ENCODE peak calls at places on chromosome 6, in five cellular contexts. Y is PC-9, L is adrenal gland, P is neural progenitor cell, J is heart right ventricle. E is an unnamed sample.
A peak's percentile ranks its signal among the peaks of the same experiment; 100 is the strongest.

GRCh38 chr6:97437087-97437486 is 154.1 kb upstream of the MMS22L start:
- DNase-seq in L (no peak), J (no peak), P (peak; percentile 54), Y (no peak), E (no peak)

GRCh38 chr6:30882764-30883475 is 1.4 kb upstream of the DDR1 start:
- DNase-seq in P (peak; percentile 82), Y (peak; percentile 61), L (peak; percentile 49), J (no peak), E (peak; percentile 71)

GRCh38 chr6:159099311-159099710 is 54.5 kb upstream of the TAGAP start:
- DNase-seq in Y (no peak), J (no peak), L (no peak), P (no peak), E (peak; percentile 16)

GRCh38 chr6:93021235-93021909 is 398.0 kb downstream of the EPHA7 start:
- DNase-seq in P (no peak), J (no peak), Y (no peak), L (no peak), E (no peak)

GRCh38 chr6:107604549-107604948 is 114.6 kb downstream of the SOBP start:
- DNase-seq in L (no peak), J (no peak), Y (no peak), P (no peak), E (no peak)

GRCh38 chr6:4543596-4543995 is 232.6 kb upstream of the CDYL start:
- DNase-seq in J (no peak), P (no peak), L (no peak), Y (no peak), E (no peak)

GRCh38 chr6:35737413-35738211 is 780 bp downstream of the ARMC12 start:
- DNase-seq in J (no peak), P (no peak), Y (peak; percentile 72), L (no peak), E (no peak)

GRCh38 chr6:166556871-166557322 is 29.6 kb downstream of the RAMACL start:
- DNase-seq in Y (peak; percentile 98), J (peak; percentile 90), L (peak; percentile 71), P (peak; percentile 33), E (peak; percentile 87)

GRCh38 chr6:72865467-72865866 is 243.6 kb downstream of the KCNQ5 start:
- DNase-seq in J (no peak), Y (no peak), L (no peak), P (no peak), E (no peak)

GRCh38 chr6:41503435-41503768 is 42.8 kb upstream of the FOXP4 start:
- DNase-seq in L (no peak), Y (no peak), J (no peak), P (no peak), E (no peak)

GRCh38 chr6:146851837-146852236 is 253.1 kb downstream of the ADGB start:
- DNase-seq in L (no peak), P (no peak), J (no peak), Y (no peak), E (no peak)

GRCh38 chr6:125268765-125269164 is 33.0 kb downstream of the HDDC2 start:
- DNase-seq in L (no peak), P (no peak), J (no peak), Y (no peak), E (no peak)

GRCh38 chr6:47256361-47256760 is 53.3 kb downstream of the TNFRSF21 start:
- DNase-seq in J (no peak), P (no peak), Y (no peak), L (no peak), E (no peak)

GRCh38 chr6:45816674-45817297 is 198.9 kb downstream of the CLIC5 start:
- DNase-seq in Y (no peak), J (no peak), P (no peak), L (no peak), E (no peak)

GRCh38 chr6:93059911-93060310 is 359.4 kb downstream of the EPHA7 start:
- DNase-seq in L (no peak), Y (no peak), P (no peak), J (no peak), E (no peak)

GRCh38 chr6:141580121-141580520 is 552.6 kb upstream of the GJE1 start:
- DNase-seq in L (no peak), Y (no peak), P (no peak), J (no peak), E (no peak)

GRCh38 chr6:141580988-141581387 is 551.7 kb upstream of the GJE1 start:
- DNase-seq in L (no peak), P (no peak), J (no peak), Y (no peak), E (no peak)
- H3K27ac ChIP-seq in L (no peak overlapping the region), P (no peak overlapping the region), J (no peak overlapping the region), Y (no peak overlapping the region), E (no peak overlapping the region)

DNA sequence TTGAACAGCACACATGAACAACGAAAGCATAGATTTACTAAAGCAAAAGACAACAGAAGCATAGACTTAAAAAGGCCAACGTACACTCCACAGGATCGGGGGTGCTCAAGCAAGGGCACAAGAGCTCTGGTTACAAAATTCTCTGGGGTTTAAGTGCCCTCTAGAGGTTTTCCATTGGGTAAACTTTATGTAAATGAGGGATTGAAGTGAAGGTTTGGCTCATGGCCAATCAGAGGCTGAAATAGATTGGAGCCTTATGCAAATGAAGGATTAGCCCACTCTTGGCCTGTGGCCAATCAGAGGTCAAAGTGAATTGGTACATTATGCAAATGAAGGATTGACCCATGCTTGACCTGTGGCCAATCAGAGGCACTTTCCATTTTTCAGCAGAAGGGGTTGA is 245.0 kb downstream of the THBS2 start:
- DNase-seq in P (no peak), J (no peak), L (no peak), Y (no peak), E (no peak)
- TF ChIP-seq CTCF in P (no peak), J (no peak), L (no peak), Y (no peak), E (no peak)

GRCh38 chr6:167669553-167669849 is 157.2 kb upstream of the AFDN start:
- DNase-seq in J (no peak), P (no peak), Y (no peak), L (no peak), E (no peak)

GRCh38 chr6:167668019-167668753 is 158.5 kb upstream of the AFDN start:
- DNase-seq in P (peak; percentile 59), L (no peak), Y (no peak), J (no peak), E (no peak)

GRCh38 chr6:167668754-167669552 is 157.8 kb upstream of the AFDN start:
- DNase-seq in L (no peak), J (no peak), Y (no peak), P (no peak), E (no peak)

GRCh38 chr6:167670938-167671338 is 155.8 kb upstream of the AFDN start:
- DNase-seq in L (no peak), J (no peak), Y (no peak), P (no peak), E (no peak)

DNA sequence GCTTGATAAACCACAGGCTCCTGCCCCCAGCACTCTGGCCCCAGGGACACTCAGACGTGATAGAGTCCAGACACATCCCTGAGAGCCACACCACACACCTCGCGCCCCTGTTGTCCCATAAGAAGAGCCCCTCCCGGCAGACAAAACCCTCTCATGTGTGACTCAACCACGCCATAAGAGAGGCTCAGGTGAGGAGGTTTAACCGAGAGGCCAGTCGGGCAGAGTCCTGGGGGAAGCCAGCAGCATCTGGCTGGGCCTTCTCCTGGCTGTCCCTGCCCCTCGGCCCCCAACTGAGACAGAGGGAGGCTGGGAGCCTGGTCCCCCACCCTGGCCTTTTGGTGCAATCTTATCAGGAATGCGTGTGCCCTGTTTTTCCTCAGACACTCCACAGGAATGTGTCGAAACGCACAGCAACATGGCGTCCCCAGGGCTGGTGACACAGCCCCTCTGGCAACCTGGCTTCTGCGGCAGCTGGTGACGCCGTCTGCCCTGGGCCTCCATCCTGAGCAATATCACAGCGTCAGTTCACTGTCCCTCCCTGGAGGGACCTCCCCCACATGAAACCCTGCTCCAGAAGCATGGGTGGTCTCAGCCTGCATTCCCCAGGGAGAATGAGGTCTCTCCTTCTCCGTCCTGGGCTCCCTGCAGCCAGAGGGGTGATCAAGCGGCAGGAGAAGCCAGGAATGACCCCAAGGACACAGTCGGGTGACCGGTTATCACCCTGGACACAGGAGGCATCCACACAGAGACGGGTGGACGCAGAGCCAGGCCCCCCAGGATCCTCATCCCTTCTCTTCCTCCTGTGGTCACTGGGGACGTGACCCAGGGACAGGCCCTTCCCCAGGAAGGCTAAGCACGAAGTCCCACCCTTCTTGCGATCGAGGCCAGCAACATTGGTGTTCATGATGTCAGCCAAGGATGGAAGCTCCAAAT is 156.6 kb upstream of the AFDN start:
- DNase-seq in Y (no peak), P (no peak), J (peak; percentile 30), L (no peak), E (no peak)
- H3K9me3 ChIP-seq in Y (no peaks in the 10 kb centered on the region), P (no peaks in the 10 kb centered on the region), J (no peaks in the 10 kb centered on the region), L (no peaks in the 10 kb centered on the region), E (no peaks in the 10 kb centered on the region)

GRCh38 chr6:110357298-110357695 is 852 bp downstream of the METTL24 start:
- DNase-seq in P (no peak), J (no peak), L (no peak), Y (no peak), E (no peak)

GRCh38 chr6:110357696-110358535 is at the start of gene METTL24:
- DNase-seq in P (peak; percentile 70), J (no peak), Y (no peak), L (peak; percentile 33), E (no peak)

GRCh38 chr6:110359554-110359953 is 1.4 kb upstream of the METTL24 start:
- DNase-seq in Y (no peak), L (no peak), J (no peak), P (no peak), E (no peak)

GRCh38 chr6:110356778-110357177 is 1.4 kb downstream of the METTL24 start:
- DNase-seq in J (no peak), Y (no peak), L (no peak), P (no peak), E (no peak)

DNA sequence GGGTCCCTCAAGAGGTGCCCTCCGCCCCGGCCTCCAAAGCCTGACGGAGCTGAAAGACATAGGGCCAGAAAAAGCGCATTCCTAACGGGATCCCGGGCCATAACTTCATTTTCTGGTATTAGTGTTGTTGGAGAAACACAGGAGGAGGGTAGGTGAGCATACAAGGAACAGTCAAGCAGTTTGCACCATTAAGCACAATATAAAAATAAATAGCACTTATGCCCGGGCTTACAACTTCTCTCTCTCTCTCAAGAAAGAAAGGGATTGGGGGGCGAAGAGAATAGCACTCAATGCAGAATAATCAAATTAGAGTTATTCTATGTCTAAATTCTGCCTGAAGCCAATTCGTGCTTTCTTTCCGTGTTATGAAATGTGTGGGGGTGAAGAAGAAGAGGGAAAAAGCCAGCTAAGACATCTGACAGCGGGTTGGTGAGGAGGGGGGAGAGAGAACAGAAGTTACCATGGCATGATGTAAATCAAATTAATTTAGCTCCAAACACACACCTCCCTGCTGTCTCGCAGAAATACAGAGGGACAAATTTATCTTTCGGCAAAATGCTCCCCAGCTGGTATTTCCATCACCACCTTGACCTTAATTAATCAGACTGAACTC is 493 bp upstream of the METTL24 start:
- DNase-seq in L (no peak), J (no peak), Y (no peak), P (no peak), E (no peak)
- H3K27ac ChIP-seq in L (peak overlapping the region; percentile 79), J (peak overlapping the region; percentile 79), Y (no peak overlapping the region), P (no peak overlapping the region), E (peak overlapping the region; percentile 61)

GRCh38 chr6:77123527-77123926 is 339.8 kb downstream of the HTR1B start:
- DNase-seq in L (no peak), P (no peak), Y (no peak), J (no peak), E (no peak)

GRCh38 chr6:77124604-77125003 is 338.7 kb downstream of the HTR1B start:
- DNase-seq in J (no peak), Y (no peak), P (no peak), L (no peak), E (no peak)
- TF ChIP-seq CTCF in J (no peak), Y (no peak), P (peak; percentile 17), L (no peak), E (no peak)